ENCODE peak calls at places on chromosomes 6 and 20, in five cellular contexts. One of them, this sample, is unnamed.

GRCh38 chr20:46311719-46312074 is 3.4 kb upstream of the CDH22 start:
- DNase-seq in iris pigment epithelial cell: no peak
- DNase-seq in GM23338: no peak
- DNase-seq in WERI-Rb-1: no peak
- DNase-seq in OCI-LY7: no peak
- DNase-seq in this sample: no peak

GRCh38 chr6:43809417-43810305 is 39.6 kb downstream of the VEGFA start:
- DNase-seq in GM23338: no peak
- DNase-seq in OCI-LY7: peak; percentile 8
- DNase-seq in WERI-Rb-1: no peak
- DNase-seq in iris pigment epithelial cell: peak; percentile 89
- DNase-seq in this sample: peak; percentile 85

GRCh38 chr20:10603971-10604864 is 69.6 kb downstream of the JAG1 start:
- DNase-seq in OCI-LY7: no peak
- DNase-seq in GM23338: no peak
- DNase-seq in iris pigment epithelial cell: peak; percentile 88
- DNase-seq in WERI-Rb-1: peak; percentile 10
- DNase-seq in this sample: peak; percentile 49

GRCh38 chr6:84638286-84638685 is 126.1 kb downstream of the TBX18 start:
- DNase-seq in WERI-Rb-1: peak; percentile 26
- DNase-seq in OCI-LY7: no peak
- DNase-seq in GM23338: no peak
- DNase-seq in iris pigment epithelial cell: no peak
- DNase-seq in this sample: no peak

GRCh38 chr6:28809947-28810654 is 113.7 kb downstream of the TRIM27 start:
- DNase-seq in OCI-LY7: no peak
- DNase-seq in WERI-Rb-1: no peak
- DNase-seq in iris pigment epithelial cell: peak; percentile 31
- DNase-seq in GM23338: peak; percentile 75
- DNase-seq in this sample: no peak

GRCh38 chr6:28807682-28808280 is 116.0 kb downstream of the TRIM27 start:
- DNase-seq in iris pigment epithelial cell: peak; percentile 69
- DNase-seq in WERI-Rb-1: peak; percentile 31
- DNase-seq in OCI-LY7: peak; percentile 43
- DNase-seq in GM23338: peak; percentile 90
- DNase-seq in this sample: peak; percentile 53

GRCh38 chr6:95176322-95176721 is 401.0 kb upstream of the MANEA start:
- DNase-seq in iris pigment epithelial cell: peak; percentile 9
- DNase-seq in GM23338: no peak
- DNase-seq in OCI-LY7: no peak
- DNase-seq in WERI-Rb-1: no peak
- DNase-seq in this sample: no peak

GRCh38 chr20:14142171-14142570 is 146.9 kb downstream of the MACROD2 start:
- DNase-seq in OCI-LY7: peak; percentile 0
- DNase-seq in GM23338: peak; percentile 88
- DNase-seq in WERI-Rb-1: peak; percentile 60
- DNase-seq in iris pigment epithelial cell: peak; percentile 47
- DNase-seq in this sample: peak; percentile 59

GRCh38 chr6:16486661-16487060 is 248.3 kb downstream of the GMPR start:
- DNase-seq in OCI-LY7: no peak
- DNase-seq in iris pigment epithelial cell: no peak
- DNase-seq in GM23338: no peak
- DNase-seq in WERI-Rb-1: no peak
- DNase-seq in this sample: no peak

GRCh38 chr6:124029535-124029934 is 225.9 kb downstream of the NKAIN2 start:
- DNase-seq in iris pigment epithelial cell: no peak
- DNase-seq in GM23338: peak; percentile 26
- DNase-seq in OCI-LY7: no peak
- DNase-seq in WERI-Rb-1: no peak
- DNase-seq in this sample: no peak